ENCODE peak calls at places on chromosome 12, in ten cellular contexts. E is neuronal stem cell; X is tibial artery; L is activated CD4-positive, CD25-positive, alpha-beta regulatory T cell; C is stimulated activated CD4-positive, alpha-beta T cell treated with anti-CD3 and anti-CD28 coated beads, TNF-alpha, amount 100 ng/mL, for 4 hours; U is NCI-H524; V is activated CD4-positive, alpha-beta T cell treated with anti-CD3 and anti-CD28 coated beads for 48 hours; Q is kidney tubule cell; P is A549; F is cardiac fibroblast. T is an unnamed sample.
A peak's percentile ranks its signal among the peaks of the same experiment; 100 is the strongest.

GRCh38 chr12:90987520-90987919 is 17.3 kb downstream of the EPYC start:
- DNase-seq in E (no peak), X (no peak), L (no peak), C (no peak), U (no peak), V (no peak), Q (no peak), P (no peak), F (no peak), T (no peak)

GRCh38 chr12:12810507-12811143 is 2.5 kb upstream of the DDX47 start:
- DNase-seq in E (no peak), X (no peak), L (no peak), C (no peak), U (no peak), V (no peak), Q (peak; percentile 41), P (no peak), F (no peak), T (no peak)

GRCh38 chr12:48388430-48388829 is 37.7 kb upstream of the ZNF641 start:
- DNase-seq in E (no peak), X (no peak), L (no peak), C (no peak), U (no peak), V (no peak), Q (no peak), P (no peak), F (peak; percentile 28), T (peak; percentile 11)

GRCh38 chr12:124734224-124734788 is 129.4 kb downstream of the SCARB1 start:
- DNase-seq in E (peak; percentile 80), X (peak; percentile 75), L (no peak), C (no peak), U (peak; percentile 93), V (no peak), Q (no peak), P (peak; percentile 62), F (no peak), T (peak; percentile 75)

GRCh38 chr12:32987526-32987925 is 90.9 kb upstream of the PKP2 start:
- DNase-seq in E (no peak), X (no peak), L (no peak), C (no peak), U (no peak), V (no peak), Q (no peak), P (no peak), F (no peak), T (no peak)

GRCh38 chr12:116177017-116177416 is 100.5 kb downstream of the MED13L start:
- DNase-seq in E (no peak), X (no peak), L (no peak), C (no peak), U (no peak), V (no peak), Q (no peak), P (no peak), F (no peak), T (no peak)

GRCh38 chr12:91885851-91886250 is 259.8 kb downstream of the BTG1 start:
- DNase-seq in E (no peak), X (no peak), L (no peak), C (no peak), U (no peak), V (no peak), Q (no peak), P (no peak), F (no peak), T (no peak)

GRCh38 chr12:583251-583869 is 79.9 kb downstream of the NINJ2 start:
- DNase-seq in E (no peak), X (no peak), L (no peak), C (no peak), U (no peak), V (no peak), Q (no peak), P (no peak), F (no peak), T (no peak)

GRCh38 chr12:96516472-96517417 is 27.4 kb downstream of the CFAP54 start:
- DNase-seq in E (peak; percentile 59), X (peak; percentile 76), L (peak; percentile 68), C (peak; percentile 69), U (peak; percentile 63), V (peak; percentile 92), Q (peak; percentile 79), P (peak; percentile 84), F (peak; percentile 91), T (peak; percentile 77)

GRCh38 chr12:12521044-12521485 is 41.6 kb downstream of the DUSP16 start:
- DNase-seq in E (peak; percentile 42), X (no peak), L (no peak), C (no peak), U (no peak), V (no peak), Q (no peak), P (no peak), F (no peak), T (peak; percentile 90)

GRCh38 chr12:119803391-119803791 is 73.7 kb downstream of the CIT start:
- DNase-seq in E (peak; percentile 38), X (no peak), L (no peak), C (no peak), U (no peak), V (no peak), Q (peak; percentile 30), P (no peak), F (peak; percentile 11), T (peak; percentile 58)

GRCh38 chr12:62799126-62799736 is 135.7 kb downstream of the PPM1H start:
- DNase-seq in E (peak; percentile 82), X (no peak), L (no peak), C (peak; percentile 10), U (peak; percentile 80), V (peak; percentile 66), Q (peak; percentile 66), P (peak; percentile 83), F (peak; percentile 84), T (peak; percentile 74)

GRCh38 chr12:90268574-90268973 is 559.9 kb upstream of the ATP2B1 start:
- DNase-seq in E (no peak), X (no peak), L (no peak), C (no peak), U (no peak), V (no peak), Q (no peak), P (no peak), F (no peak), T (no peak)

GRCh38 chr12:46959484-46959883 is 119.9 kb upstream of the PCED1B start:
- DNase-seq in E (no peak), X (no peak), L (no peak), C (no peak), U (no peak), V (no peak), Q (peak; percentile 95), P (peak; percentile 76), F (peak; percentile 90), T (peak; percentile 28)

GRCh38 chr12:122009741-122010140 is 11.9 kb upstream of the BCL7A start:
- DNase-seq in E (no peak), X (no peak), L (no peak), C (no peak), U (no peak), V (no peak), Q (no peak), P (no peak), F (no peak), T (no peak)

GRCh38 chr12:116601524-116601923 is 42.3 kb downstream of the MAP1LC3B2 start:
- DNase-seq in E (no peak), X (no peak), L (no peak), C (no peak), U (no peak), V (peak; percentile 15), Q (peak; percentile 28), P (no peak), F (peak; percentile 73), T (no peak)

GRCh38 chr12:121992059-121992879 is 29.4 kb upstream of the BCL7A start:
- DNase-seq in E (no peak), X (no peak), L (no peak), C (peak; percentile 22), U (no peak), V (peak; percentile 81), Q (peak; percentile 97), P (peak; percentile 91), F (peak; percentile 99), T (peak; percentile 53)

GRCh38 chr12:127145929-127146789 is 1120.8 kb upstream of the TMEM132C start:
- DNase-seq in E (no peak), X (no peak), L (peak; percentile 34), C (peak; percentile 66), U (no peak), V (peak; percentile 83), Q (peak; percentile 74), P (peak; percentile 86), F (peak; percentile 71), T (peak; percentile 42)

GRCh38 chr12:116919706-116920485 is 9.1 kb downstream of the FBXW8 start:
- DNase-seq in E (no peak), X (no peak), L (no peak), C (no peak), U (no peak), V (no peak), Q (no peak), P (no peak), F (no peak), T (no peak)

GRCh38 chr12:44441155-44441554 is 435.0 kb downstream of the NELL2 start:
- DNase-seq in E (no peak), X (no peak), L (no peak), C (no peak), U (no peak), V (no peak), Q (peak; percentile 1), P (no peak), F (no peak), T (no peak)

GRCh38 chr12:66314278-66314677 is 12.0 kb downstream of the HELB start:
- DNase-seq in E (no peak), X (no peak), L (no peak), C (no peak), U (no peak), V (no peak), Q (no peak), P (no peak), F (no peak), T (no peak)

GRCh38 chr12:3295648-3296408 is 195.2 kb upstream of the PRMT8 start:
- DNase-seq in E (no peak), X (peak; percentile 78), L (no peak), C (no peak), U (no peak), V (no peak), Q (no peak), P (no peak), F (peak; percentile 44), T (no peak)

GRCh38 chr12:57845478-57846284 is 848 bp downstream of the CTDSP2 start:
- DNase-seq in E (no peak), X (peak; percentile 93), L (peak; percentile 39), C (peak; percentile 31), U (peak; percentile 68), V (peak; percentile 75), Q (peak; percentile 63), P (peak; percentile 63), F (peak; percentile 57), T (peak; percentile 80)

GRCh38 chr12:49627752-49628360 is 4.5 kb downstream of the PRPF40B start:
- DNase-seq in E (no peak), X (no peak), L (no peak), C (no peak), U (no peak), V (no peak), Q (peak; percentile 59), P (no peak), F (peak; percentile 69), T (no peak)

GRCh38 chr12:26373606-26374495 is 178.5 kb downstream of the SSPN start:
- DNase-seq in E (no peak), X (no peak), L (no peak), C (no peak), U (no peak), V (no peak), Q (no peak), P (no peak), F (peak; percentile 10), T (no peak)

GRCh38 chr12:76685246-76685678 is 78.7 kb upstream of the ZDHHC17 start:
- DNase-seq in E (no peak), X (no peak), L (no peak), C (no peak), U (peak; percentile 7), V (no peak), Q (no peak), P (peak; percentile 18), F (no peak), T (peak; percentile 44)

GRCh38 chr12:119621878-119622277 is 28.3 kb downstream of the TMEM233 start:
- DNase-seq in E (no peak), X (no peak), L (no peak), C (no peak), U (no peak), V (no peak), Q (peak; percentile 13), P (no peak), F (no peak), T (no peak)

GRCh38 chr12:3492868-3493224 is 1.8 kb downstream of the PRMT8 start:
- DNase-seq in E (no peak), X (no peak), L (no peak), C (no peak), U (peak; percentile 70), V (no peak), Q (no peak), P (no peak), F (no peak), T (no peak)

T was measured in pons.